ENCODE peak calls at places on chromosome 11, in five cellular contexts. D is neural progenitor cell, N is MM.1S, F is SK-N-SH, G is GM23338. J is an unnamed sample. For H3K79me2 and H3F3A, the result is how much of the 10 kb centered on the place peaks cover.

GRCh38 chr11:13338437-13339069 is 61.0 kb downstream of the BMAL1 start:
- DNase-seq in F (no peak), D (no peak), N (peak), G (no peak), J (peak)

GRCh38 chr11:44899959-44900358 is 50.7 kb downstream of the TP53I11 start:
- DNase-seq in D (peak), G (peak), F (peak), N (peak), J (peak)

GRCh38 chr11:1140642-1141490 is 16.9 kb upstream of the MUC5AC start:
- DNase-seq in N (no peak), F (no peak), G (no peak), D (no peak), J (no peak)

GRCh38 chr11:14007566-14007965 is 45.0 kb downstream of the SPON1 start:
- DNase-seq in N (no peak), G (no peak), F (no peak), D (no peak), J (no peak)

GRCh38 chr11:44742470-44742869 is 15.7 kb downstream of the TSPAN18 start:
- DNase-seq in D (no peak), N (no peak), G (no peak), F (no peak), J (no peak)

GRCh38 chr11:130118636-130119387 is 40.8 kb upstream of the ST14 start:
- DNase-seq in F (no peak), N (peak), G (no peak), D (no peak), J (no peak)

GRCh38 chr11:112024178-112024777 is 930 bp upstream of the DLAT start:
- DNase-seq in G (peak), D (peak), F (no peak), N (peak), J (no peak)

GRCh38 chr11:66934971-66935779 is 23.0 kb downstream of the PC start:
- DNase-seq in D (no peak), G (no peak), F (no peak), N (no peak), J (no peak)

GRCh38 chr11:92909214-92909613 is 60.2 kb upstream of the MTNR1B start:
- DNase-seq in D (no peak), G (no peak), N (no peak), F (no peak), J (no peak)

GRCh38 chr11:19458721-19459120 is 218.0 kb upstream of the E2F8 start:
- DNase-seq in G (no peak), F (no peak), D (no peak), N (no peak), J (no peak)

GRCh38 chr11:6437993-6438392 is 2.8 kb downstream of the HPX start:
- DNase-seq in N (no peak), G (no peak), F (no peak), D (no peak), J (no peak)

GRCh38 chr11:76663912-76664440 is 6.6 kb downstream of the LRRC32 start:
- DNase-seq in N (no peak), D (no peak), F (peak), G (no peak), J (no peak)

GRCh38 chr11:73177380-73178091 is 35.4 kb upstream of the FCHSD2 start:
- DNase-seq in F (no peak), N (no peak), D (no peak), G (no peak), J (peak)

GRCh38 chr11:1238767-1239595 is 16.1 kb downstream of the MUC5B start:
- DNase-seq in N (peak), F (no peak), D (peak), G (peak), J (peak)

GRCh38 chr11:31772412-31772811 is 38.7 kb downstream of the PAX6 start:
- DNase-seq in F (no peak), D (no peak), N (no peak), G (no peak), J (no peak)

GRCh38 chr11:63612181-63612580 is 2.1 kb downstream of the PLAAT3 start:
- DNase-seq in F (no peak), N (no peak), G (no peak), D (no peak), J (no peak)

GRCh38 chr11:78161937-78162336 is 22.5 kb upstream of the ALG8 start:
- DNase-seq in N (no peak), D (no peak), G (no peak), F (peak), J (no peak)

GRCh38 chr11:132472411-132473205 is 1059.7 kb downstream of the OPCML start:
- DNase-seq in G (no peak), D (no peak), N (no peak), F (no peak), J (no peak)

GRCh38 chr11:125369808-125370207 is 126.3 kb downstream of the FEZ1 start:
- DNase-seq in D (no peak), N (no peak), F (no peak), G (peak), J (no peak)

GRCh38 chr11:125371451-125371935 is 124.6 kb downstream of the FEZ1 start:
- DNase-seq in F (peak), D (peak), N (no peak), G (peak), J (no peak)

GRCh38 chr11:125368757-125369156 is 127.3 kb downstream of the FEZ1 start:
- DNase-seq in G (no peak), N (no peak), F (no peak), D (no peak), J (no peak)

GRCh38 chr11:125372088-125372487 is 124.0 kb downstream of the FEZ1 start:
- DNase-seq in D (no peak), F (no peak), N (no peak), G (peak), J (no peak)

DNA sequence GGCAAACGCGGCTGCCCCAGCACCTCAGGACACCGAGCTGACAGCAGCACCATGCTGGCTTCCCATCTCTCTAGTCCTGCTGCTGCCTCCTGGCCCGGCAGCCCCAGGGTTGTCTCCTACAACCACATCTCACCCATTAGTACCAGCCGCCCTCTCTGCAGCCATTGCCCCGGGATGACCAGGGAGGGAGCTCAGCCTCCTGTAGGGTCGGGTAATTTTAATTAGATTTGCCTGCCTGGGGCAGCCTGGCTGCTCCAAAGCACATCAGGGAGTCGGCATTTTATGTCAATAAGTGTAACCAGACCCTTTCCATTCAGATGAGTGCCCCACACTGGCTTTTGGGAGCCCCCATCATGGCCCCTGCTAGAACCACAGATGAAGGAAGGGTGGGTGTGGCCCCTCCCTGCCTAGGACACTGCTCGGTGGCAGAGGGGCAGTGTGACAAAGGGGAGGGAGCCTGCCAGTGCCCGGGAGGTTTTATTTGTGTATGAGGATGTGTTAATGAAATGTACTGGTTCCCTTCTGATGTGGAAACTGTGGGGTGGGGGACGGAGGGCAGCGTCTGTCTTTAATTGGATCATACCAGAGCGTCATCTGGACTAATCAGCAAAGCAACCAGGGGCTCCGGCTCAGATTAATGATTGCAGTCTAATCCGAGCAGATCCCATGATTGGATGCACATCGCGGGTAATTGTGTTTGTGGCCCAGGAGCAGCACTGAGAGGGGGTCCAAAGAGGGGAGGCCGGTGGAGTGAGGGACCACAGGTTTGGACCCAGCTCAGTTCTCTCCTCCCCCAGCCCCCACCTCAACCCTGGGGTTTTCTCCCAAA is 125.3 kb downstream of the FEZ1 start:
- DNase-seq in G (peak), F (peak), D (peak), N (no peak), J (no peak)
- H3K79me2 ChIP-seq in G (under half), F (under half), D (under half), N (under half), J (under half)

GRCh38 chr11:122780296-122780949 is 57.9 kb upstream of the CRTAM start:
- DNase-seq in D (no peak), G (no peak), N (no peak), F (no peak), J (no peak)
- H3F3A ChIP-seq in D (under half), G (under half), N (under half), F (under half), J (under half)

GRCh38 chr11:35035894-35036408 is 103.0 kb upstream of the CD44 start:
- DNase-seq in N (no peak), G (no peak), D (no peak), F (no peak), J (peak)

GRCh38 chr11:35036642-35037041 is 102.3 kb upstream of the CD44 start:
- DNase-seq in D (no peak), F (no peak), N (no peak), G (no peak), J (no peak)

GRCh38 chr11:35033011-35033410 is 106.0 kb upstream of the CD44 start:
- DNase-seq in F (no peak), N (no peak), D (no peak), G (no peak), J (no peak)

GRCh38 chr11:35031869-35032268 is 107.1 kb upstream of the CD44 start:
- DNase-seq in D (no peak), N (no peak), G (no peak), F (no peak), J (peak)

DNA sequence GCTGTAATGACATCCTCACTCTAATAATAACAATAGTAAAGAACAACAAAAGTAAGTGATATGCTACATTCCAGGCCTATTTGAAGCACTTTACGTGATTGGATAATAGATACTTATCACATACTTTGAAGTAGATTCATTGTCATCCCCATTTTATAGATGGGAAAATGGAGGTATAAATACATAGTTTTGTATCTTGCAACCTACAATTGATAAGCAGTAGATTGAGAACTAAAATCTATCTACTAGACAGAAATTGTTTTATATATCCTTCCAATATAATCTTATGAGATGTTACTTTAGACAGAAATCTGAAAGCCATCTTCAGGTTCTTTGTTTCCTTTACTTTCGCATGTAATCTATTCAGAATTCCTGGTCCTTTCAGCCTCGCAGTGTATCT is 104.6 kb upstream of the CD44 start:
- DNase-seq in F (no peak), N (no peak), G (no peak), D (no peak), J (no peak)
- H3K27ac ChIP-seq in F (no peak), N (no peak), G (no peak), D (no peak), J (no peak)

GRCh38 chr11:110430267-110431211 is 791 bp downstream of the FDX1 start:
- DNase-seq in N (peak), D (peak), F (no peak), G (peak), J (peak)
- H3K79me2 ChIP-seq in N (half or more), D (half or more), F (under half), G (under half), J (half or more)

GRCh38 chr11:105372214-105372613 is 232.6 kb upstream of the CARD18 start:
- DNase-seq in N (no peak), G (no peak), D (no peak), F (no peak), J (no peak)

DNA sequence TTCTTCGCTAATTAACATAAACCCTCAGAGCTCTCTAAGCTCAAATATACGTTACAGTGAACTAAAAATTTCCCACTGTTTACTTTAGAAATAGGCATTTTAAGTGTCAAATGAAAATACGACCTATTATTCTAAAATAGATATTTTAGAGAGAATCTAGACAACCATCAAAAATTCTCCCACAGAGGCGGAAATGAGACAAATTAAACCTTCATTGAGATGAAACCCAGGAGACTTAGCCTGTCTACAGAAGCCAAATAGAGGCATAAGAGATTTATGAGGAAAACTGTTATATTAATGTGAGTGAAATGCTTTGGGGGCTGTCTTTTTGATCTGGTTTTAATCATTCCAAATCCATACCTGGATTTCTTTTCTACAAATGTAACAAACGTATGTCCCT is 232.0 kb upstream of the GRIA4 start:
- DNase-seq in N (no peak), D (no peak), F (no peak), G (no peak), J (no peak)
- H3F3A ChIP-seq in N (under half), D (under half), F (under half), G (under half), J (under half)

DNA sequence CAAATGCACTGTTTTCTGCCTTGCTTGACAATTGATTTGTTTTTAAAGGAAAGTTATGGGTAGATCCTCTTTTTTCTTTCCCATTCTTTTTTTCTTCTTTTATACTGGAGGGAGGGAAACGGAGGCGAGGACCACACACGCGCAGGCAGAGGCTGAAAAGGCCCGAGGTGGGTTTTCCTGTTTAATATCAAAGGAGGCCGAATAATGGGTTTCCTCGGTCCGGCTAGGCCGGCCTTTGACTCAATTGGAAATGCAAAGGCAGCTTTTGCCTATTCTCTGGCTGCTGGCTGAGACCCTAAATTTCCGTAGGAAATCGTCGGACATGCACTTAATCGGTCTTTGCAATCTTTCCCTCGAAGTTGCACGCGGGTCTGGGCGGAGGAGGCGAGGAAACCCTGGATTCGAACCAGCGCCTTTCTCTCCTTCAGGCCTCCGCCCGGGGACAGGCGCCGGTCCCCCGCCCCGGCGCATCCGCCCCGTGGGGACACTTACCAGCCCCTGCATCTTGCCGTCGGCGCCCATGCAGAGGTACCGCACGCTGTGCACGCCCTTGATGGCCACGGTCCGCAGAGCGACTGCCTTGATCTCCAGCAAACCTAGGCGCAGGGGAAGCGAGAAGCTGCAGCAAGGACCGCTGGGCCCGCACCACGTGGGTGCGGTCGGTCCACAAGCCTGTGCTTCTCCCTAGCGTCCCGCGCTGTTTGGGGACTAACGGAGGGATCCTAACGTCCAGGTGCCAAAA is 882 bp downstream of the FGF19 start:
- DNase-seq in F (no peak), N (no peak), D (peak), G (peak), J (no peak)
- H3K27ac ChIP-seq in F (no peak), N (no peak), D (no peak), G (peak), J (no peak)

J was measured in PC-3.